ENCODE peak calls at places on chromosome 18, in eight cellular contexts. W, A, I, Q, Y, L, F and G are unnamed samples.
A peak's percentile ranks its signal among the peaks of the same experiment; 100 is the strongest.

GRCh38 chr18:45423664-45424063 is 191.6 kb upstream of the SLC14A2 start:
- DNase-seq in Q (no peak), Y (no peak), I (no peak), A (no peak), F (no peak), W (no peak), L (no peak), G (no peak)

GRCh38 chr18:32157580-32157979 is 32.3 kb upstream of the MEP1B start:
- DNase-seq in F (no peak), L (no peak), Y (no peak), W (no peak), Q (no peak), A (no peak), I (no peak), G (no peak)

GRCh38 chr18:63266888-63267790 is 52.4 kb downstream of the BCL2 start:
- DNase-seq in Q (no peak), Y (no peak), A (no peak), F (no peak), L (no peak), W (no peak), I (no peak), G (no peak)

GRCh38 chr18:46421973-46422551 is 235.0 kb downstream of the LOXHD1 start:
- DNase-seq in I (no peak), Q (no peak), F (peak; percentile 24), A (no peak), W (no peak), L (no peak), Y (no peak), G (no peak)

GRCh38 chr18:50075772-50076171 is 119.2 kb downstream of the MYO5B start:
- DNase-seq in L (no peak), Y (no peak), Q (no peak), W (no peak), A (no peak), F (no peak), I (no peak), G (no peak)

GRCh38 chr18:711693-712400 is 583 bp downstream of the ENOSF1 start:
- DNase-seq in W (peak; percentile 67), A (peak; percentile 59), I (peak; percentile 80), Q (peak; percentile 85), L (peak; percentile 33), F (peak; percentile 66), Y (peak; percentile 72), G (peak; percentile 76)

GRCh38 chr18:3513481-3513880 is 63.5 kb downstream of the TGIF1 start:
- DNase-seq in Q (no peak), W (no peak), I (no peak), Y (no peak), L (no peak), F (no peak), A (no peak), G (no peak)

GRCh38 chr18:62510744-62511143 is 12.1 kb upstream of the ZCCHC2 start:
- DNase-seq in Y (no peak), Q (no peak), W (no peak), I (no peak), L (no peak), A (no peak), F (no peak), G (no peak)

GRCh38 chr18:49487711-49488310 is 777 bp upstream of the C18orf32 start:
- DNase-seq in Q (no peak), I (no peak), A (no peak), L (no peak), Y (no peak), F (no peak), W (no peak), G (no peak)

GRCh38 chr18:46481048-46481846 is 175.8 kb downstream of the LOXHD1 start:
- DNase-seq in A (peak; percentile 6), Y (peak; percentile 57), Q (no peak), W (no peak), L (peak; percentile 79), F (peak; percentile 93), I (peak; percentile 52), G (no peak)

GRCh38 chr18:21672868-21673267 is 31.7 kb downstream of the ABHD3 start:
- DNase-seq in Q (no peak), L (no peak), Y (peak; percentile 62), F (no peak), W (peak; percentile 80), I (peak; percentile 73), A (peak; percentile 42), G (peak; percentile 78)

GRCh38 chr18:45061359-45061758 is 380.7 kb downstream of the SETBP1 start:
- DNase-seq in A (no peak), L (no peak), W (no peak), F (no peak), Q (no peak), Y (no peak), I (no peak), G (no peak)

GRCh38 chr18:7102131-7102530 is 15.5 kb downstream of the LAMA1 start:
- DNase-seq in L (no peak), W (no peak), Q (no peak), A (no peak), F (no peak), I (no peak), Y (no peak), G (no peak)

GRCh38 chr18:7105268-7105667 is 12.3 kb downstream of the LAMA1 start:
- DNase-seq in L (no peak), Q (no peak), I (no peak), Y (no peak), F (no peak), A (no peak), W (no peak), G (no peak)

GRCh38 chr18:7104649-7105048 is 12.9 kb downstream of the LAMA1 start:
- DNase-seq in I (no peak), L (no peak), Q (no peak), F (no peak), Y (no peak), W (no peak), A (no peak), G (peak; percentile 93)

GRCh38 chr18:7111134-7111533 is 6.5 kb downstream of the LAMA1 start:
- DNase-seq in W (no peak), F (no peak), A (no peak), L (no peak), Y (no peak), Q (no peak), I (no peak), G (no peak)

GRCh38 chr18:7105943-7106342 is 11.7 kb downstream of the LAMA1 start:
- DNase-seq in Y (no peak), Q (no peak), A (no peak), F (no peak), W (no peak), I (no peak), L (no peak), G (no peak)
- TF ChIP-seq CTCF in Y (no peak), Q (no peak), A (no peak), F (no peak), W (no peak), I (no peak), L (no peak), G (no peak)

DNA sequence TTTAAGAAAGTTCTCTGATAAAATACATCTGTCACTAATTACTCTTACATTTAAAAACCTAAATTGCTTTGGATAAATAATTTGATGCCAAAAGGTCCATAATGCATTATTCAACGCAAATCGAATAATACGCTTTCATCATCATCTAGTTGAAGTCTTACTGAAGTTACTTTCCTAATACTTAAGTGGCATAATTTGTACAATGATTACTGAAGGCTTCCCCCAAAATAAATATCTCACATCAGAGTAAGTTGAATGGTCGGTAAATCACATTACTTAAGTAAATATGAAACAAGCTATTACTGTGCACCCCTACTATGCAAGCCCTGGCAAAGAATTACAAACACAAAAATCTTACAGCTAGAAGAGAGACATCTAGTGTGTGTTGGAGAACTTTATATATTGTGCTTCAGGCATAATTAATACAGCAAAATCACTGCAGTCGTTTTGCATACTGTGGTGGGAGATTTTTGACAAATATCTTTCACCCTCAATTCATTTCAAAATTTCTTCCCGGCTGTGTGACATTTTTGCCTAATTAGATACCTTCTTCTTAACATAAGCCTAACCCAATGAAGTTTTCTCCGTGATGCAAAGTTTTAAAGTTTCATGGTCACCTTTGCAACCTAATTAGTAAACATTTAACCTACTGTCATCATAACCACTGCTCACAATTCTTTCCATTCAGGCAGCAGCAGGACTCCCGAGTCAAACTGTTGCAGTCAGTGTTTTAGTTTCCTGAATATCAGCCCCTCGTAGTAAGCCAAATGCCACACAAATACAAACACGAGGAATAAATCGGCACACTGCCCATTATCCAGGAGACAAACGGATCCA is 106.0 kb upstream of the KCTD1 start:
- DNase-seq in Y (no peak), W (no peak), I (no peak), A (no peak), F (no peak), L (no peak), Q (no peak), G (no peak)
- TF ChIP-seq CTCF in Y (no peak), W (peak; percentile 37), I (no peak), A (no peak), F (no peak), L (no peak), Q (no peak), G (peak; percentile 12)

GRCh38 chr18:13513481-13513880 is 212.9 kb downstream of the FAM210A start:
- DNase-seq in Y (no peak), W (no peak), F (peak; percentile 11), I (no peak), L (no peak), Q (no peak), A (no peak), G (no peak)

GRCh38 chr18:13514558-13514957 is 211.8 kb downstream of the FAM210A start:
- DNase-seq in L (no peak), I (no peak), W (no peak), F (peak; percentile 24), Y (no peak), Q (no peak), A (no peak), G (no peak)

GRCh38 chr18:13513015-13513414 is 213.3 kb downstream of the FAM210A start:
- DNase-seq in Y (no peak), F (peak; percentile 41), L (no peak), W (no peak), I (no peak), A (no peak), Q (no peak), G (no peak)

GRCh38 chr18:13510594-13510993 is 215.8 kb downstream of the FAM210A start:
- DNase-seq in W (no peak), A (no peak), I (peak; percentile 22), L (no peak), Y (no peak), Q (no peak), F (no peak), G (no peak)

DNA sequence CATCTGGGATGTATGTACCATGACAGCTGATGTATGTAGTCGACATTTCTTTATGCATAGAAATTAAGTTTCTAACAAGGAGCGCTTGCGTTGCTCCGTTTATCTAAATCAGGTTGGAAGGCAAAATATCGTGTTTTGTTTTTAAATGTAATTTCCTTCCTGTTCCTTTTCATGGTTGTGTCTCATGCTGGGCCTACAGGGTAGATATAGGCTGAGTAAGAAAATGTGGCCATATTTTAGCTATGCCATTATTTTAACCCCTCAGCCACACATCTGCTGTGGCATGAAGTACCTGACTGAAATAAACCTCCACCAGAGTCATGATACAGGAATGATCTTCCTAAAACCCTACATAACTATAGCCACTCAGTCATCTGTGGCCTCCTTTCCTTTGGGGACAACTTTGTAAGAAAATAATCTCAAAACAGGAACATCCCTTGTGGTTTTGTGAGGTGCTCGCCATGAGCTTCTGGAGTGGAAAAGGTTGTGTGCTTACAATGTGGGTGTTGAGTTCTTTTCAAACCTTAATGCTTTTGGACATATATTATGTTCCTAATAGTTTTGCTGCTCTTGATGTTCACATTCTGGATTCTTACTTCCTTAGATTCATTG is 214.3 kb downstream of the FAM210A start:
- DNase-seq in A (no peak), W (no peak), Y (no peak), L (no peak), Q (no peak), I (no peak), F (no peak), G (no peak)
- TF ChIP-seq CTCF in A (no peak), W (no peak), Y (no peak), L (no peak), Q (no peak), I (no peak), F (no peak), G (no peak)

GRCh38 chr18:5106730-5107129 is 90.3 kb downstream of the AKAIN1 start:
- DNase-seq in Q (no peak), F (no peak), L (no peak), I (no peak), Y (no peak), A (no peak), W (no peak), G (no peak)
- TF ChIP-seq CTCF in Q (no peak), F (peak; percentile 78), L (no peak), I (no peak), Y (no peak), A (no peak), W (no peak), G (peak; percentile 46)